ENCODE peak calls at places on chromosomes 16 and 17, in four cellular contexts. C, E, M and D are unnamed samples.

GRCh38 chr16:53991181-53992056 is 287.5 kb downstream of the FTO start:
- DNase-seq in E (no peak), M (no peak), C (peak; percentile 70), D (peak; percentile 34)

GRCh38 chr16:56842133-56842532 is 22.9 kb upstream of the SLC12A3 start:
- DNase-seq in E (no peak), C (no peak), M (no peak), D (no peak)

GRCh38 chr16:24737916-24738594 is 8.6 kb downstream of the TNRC6A start:
- DNase-seq in C (no peak), M (no peak), E (no peak), D (no peak)

GRCh38 chr17:39926588-39927100 is 757 bp downstream of the ORMDL3 start:
- DNase-seq in E (peak; percentile 73), M (peak; percentile 58), C (peak; percentile 78), D (peak; percentile 22)

GRCh38 chr16:89764711-89765201 is 43.4 kb downstream of the ZNF276 start:
- DNase-seq in E (no peak), M (no peak), C (no peak), D (no peak)

GRCh38 chr17:62648247-62648953 is 20.9 kb downstream of the MRC2 start:
- DNase-seq in M (peak; percentile 1), C (no peak), E (no peak), D (no peak)

GRCh38 chr16:22848451-22848850 is 34.5 kb downstream of the HS3ST2 start:
- DNase-seq in M (no peak), C (no peak), E (no peak), D (no peak)

GRCh38 chr16:4249546-4249945 is 7.7 kb upstream of the SRL start:
- DNase-seq in E (no peak), M (no peak), C (no peak), D (no peak)

GRCh38 chr16:12661656-12662172 is 142.0 kb downstream of the CPPED1 start:
- DNase-seq in M (peak; percentile 79), C (peak; percentile 76), E (peak; percentile 57), D (peak; percentile 25)

GRCh38 chr16:927931-928330 is 42.9 kb downstream of the LMF1 start:
- DNase-seq in C (no peak), E (no peak), M (no peak), D (no peak)

GRCh38 chr16:57786632-57787518 is 15.4 kb downstream of the KIFC3 start:
- DNase-seq in M (no peak), E (no peak), C (no peak), D (no peak)

GRCh38 chr17:48568499-48569259 is 9.5 kb downstream of the HOXB4 start:
- DNase-seq in C (no peak), E (no peak), M (no peak), D (no peak)

GRCh38 chr17:57614742-57615141 is 130.4 kb downstream of the CCDC182 start:
- DNase-seq in M (no peak), C (no peak), E (no peak), D (no peak)

GRCh38 chr16:962366-962765 is 8.4 kb downstream of the LMF1 start:
- DNase-seq in C (no peak), M (no peak), E (no peak), D (no peak)

GRCh38 chr17:49687878-49688491 is 10.1 kb upstream of the SPOP start:
- DNase-seq in M (no peak), E (no peak), C (peak; percentile 58), D (no peak)

GRCh38 chr17:48429156-48429555 is 858 bp downstream of the SKAP1 start:
- DNase-seq in M (no peak), E (no peak), C (no peak), D (no peak)

GRCh38 chr16:17105239-17105721 is 365.5 kb downstream of the XYLT1 start:
- DNase-seq in C (no peak), M (no peak), E (no peak), D (no peak)

GRCh38 chr17:42010898-42011516 is 6.2 kb downstream of the DNAJC7 start:
- DNase-seq in E (peak; percentile 93), M (no peak), C (peak; percentile 52), D (no peak)

GRCh38 chr16:86587487-86587886 is 9.1 kb downstream of the FOXL1 start:
- DNase-seq in E (no peak), C (no peak), M (no peak), D (no peak)

GRCh38 chr17:61400786-61401279 is 1.2 kb downstream of the TBX2 start:
- DNase-seq in E (no peak), C (no peak), M (no peak), D (peak; percentile 42)

GRCh38 chr16:49593423-49594040 is 219.9 kb downstream of the C16orf78 start:
- DNase-seq in C (no peak), M (no peak), E (no peak), D (no peak)

GRCh38 chr17:2192367-2193028 is 111.1 kb downstream of the SMG6 start:
- DNase-seq in M (no peak), C (no peak), E (no peak), D (no peak)

GRCh38 chr17:65455972-65456343 is 105.5 kb downstream of the AXIN2 start:
- DNase-seq in M (peak; percentile 30), E (no peak), C (peak; percentile 45), D (no peak)

GRCh38 chr17:41680426-41681040 is 8.2 kb upstream of the EIF1 start:
- DNase-seq in C (no peak), E (no peak), M (no peak), D (no peak)

GRCh38 chr16:66251406-66252160 is 114.9 kb upstream of the CDH5 start:
- DNase-seq in M (no peak), E (no peak), C (no peak), D (no peak)

GRCh38 chr16:78310990-78311561 is 211.6 kb downstream of the WWOX start:
- DNase-seq in C (no peak), E (no peak), M (peak; percentile 20), D (no peak)

GRCh38 chr16:1082266-1082951 is 9.9 kb downstream of the SSTR5 start:
- DNase-seq in M (no peak), E (peak; percentile 26), C (peak; percentile 70), D (no peak)

GRCh38 chr17:9672266-9672665 is 26.9 kb downstream of the USP43 start:
- DNase-seq in C (no peak), M (no peak), E (no peak), D (no peak)
- TF ChIP-seq ELF4 in C (no peak), M (no peak), E (no peak), D (no peak)

DNA sequence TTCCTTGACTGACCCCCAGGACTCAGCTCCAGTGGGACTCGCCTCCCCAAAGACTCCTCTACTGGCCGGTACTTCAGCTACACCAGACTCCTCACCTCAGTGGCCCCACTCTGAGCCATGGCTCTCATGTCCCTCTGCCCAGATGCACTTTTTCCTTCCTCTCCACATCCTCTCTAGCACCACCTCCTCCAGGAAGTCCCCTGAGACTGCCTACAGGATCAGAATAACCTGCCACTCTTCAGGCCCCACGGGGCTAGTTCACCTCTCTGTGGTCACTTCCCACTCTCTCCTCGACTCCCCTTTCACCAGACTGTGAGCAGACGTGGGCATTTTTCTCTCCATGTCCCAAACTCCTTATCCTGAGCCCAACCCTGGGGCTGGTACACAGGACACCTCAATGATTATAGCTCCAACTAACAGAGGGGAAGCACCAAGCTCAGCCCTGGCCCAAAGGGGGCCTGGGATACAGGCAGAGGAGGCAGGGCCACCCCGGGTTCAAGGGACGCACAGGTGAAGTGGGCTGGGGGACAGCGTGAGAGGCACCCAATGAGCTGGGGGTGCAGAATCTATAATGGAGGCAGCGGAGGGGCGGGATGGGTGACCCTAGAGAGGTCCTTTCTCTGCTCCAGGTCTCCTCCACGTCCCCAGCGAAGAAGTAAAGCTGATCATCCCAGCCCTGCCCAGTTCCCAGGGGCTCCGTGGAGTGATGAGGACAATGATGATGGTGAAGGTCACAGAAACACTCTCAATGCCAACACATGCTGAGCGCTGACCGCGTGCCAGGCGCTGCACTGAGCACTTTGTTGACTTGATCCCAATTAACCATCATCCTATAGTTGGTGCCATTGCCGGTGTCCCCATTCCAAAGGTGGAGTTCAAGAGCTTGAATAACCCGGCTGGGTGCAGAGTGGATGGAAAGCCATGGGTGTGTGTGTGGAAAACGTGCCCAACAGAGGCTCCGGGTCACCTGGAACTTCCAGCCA is 3.9 kb downstream of the TRPV3 start:
- DNase-seq in M (no peak), E (no peak), C (no peak), D (no peak)
- TF ChIP-seq ELF4 in M (no peak), E (no peak), C (no peak), D (no peak)

GRCh38 chr17:79981090-79981489 is 54.6 kb downstream of the TBC1D16 start:
- DNase-seq in E (no peak), M (peak; percentile 11), C (no peak), D (no peak)
- TF ChIP-seq ELF4 in E (no peak), M (no peak), C (no peak), D (no peak)

DNA sequence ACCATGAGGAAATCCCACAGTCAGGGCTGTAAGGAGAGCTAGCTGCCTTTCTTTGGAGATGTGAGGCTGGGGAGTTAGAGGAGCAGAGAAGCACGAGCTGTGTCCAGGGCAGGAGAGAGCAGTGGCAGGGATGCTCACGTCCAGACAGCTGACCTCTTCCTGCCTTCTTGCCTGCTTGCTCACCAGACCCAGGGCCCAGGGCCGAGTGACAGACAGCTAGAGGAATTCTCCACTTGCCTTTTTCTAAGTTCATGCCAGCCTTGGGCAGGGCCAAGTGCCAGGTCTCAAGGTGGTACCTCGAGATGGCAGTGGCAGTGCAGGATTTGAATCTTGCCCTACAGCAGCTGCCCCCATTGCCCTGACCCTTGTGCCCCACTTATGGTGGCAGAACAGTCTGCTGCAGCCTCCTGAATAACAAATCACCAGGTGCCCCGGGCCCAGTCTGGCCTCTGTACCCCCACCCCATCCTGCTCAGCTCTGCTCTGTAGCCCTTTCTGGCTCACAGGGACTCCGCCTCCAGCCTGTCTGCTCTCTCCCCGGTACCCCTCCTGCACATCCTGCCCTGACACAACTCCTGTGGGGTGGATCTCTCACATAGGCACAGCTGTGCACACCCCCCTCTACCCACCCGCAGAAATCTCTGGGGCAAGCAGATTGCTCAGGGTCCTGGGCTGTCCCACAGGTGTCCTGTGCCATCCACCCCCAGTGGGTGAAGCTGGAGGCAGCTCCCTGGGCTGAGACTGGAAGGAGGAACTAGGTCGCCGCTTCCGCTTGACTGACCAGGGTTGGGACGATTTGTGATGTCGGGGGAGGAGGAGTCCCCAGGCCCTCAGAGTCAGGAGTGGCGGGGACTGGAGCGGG is 26.0 kb downstream of the GRIN2C start:
- DNase-seq in C (no peak), M (no peak), E (no peak), D (no peak)
- TF ChIP-seq ELF4 in C (no peak), M (no peak), E (no peak), D (no peak)